ENCODE peak calls at places on chromosomes 7 and 10, in ten cellular contexts. C is IMR-90, G is K562, X is HCT116, J is prostate gland, D is spleen, N is stomach, M is sigmoid colon, H is gastrocnemius medialis, E is body of pancreas. O is an unnamed sample.

GRCh38 chr10:52729259-52730104 is 43.1 kb downstream of the MBL2 start:
- DNase-seq in G (no peak), X (peak; percentile 21), C (peak; percentile 43), H (no peak), D (no peak), N (no peak), J (no peak), E (no peak), M (no peak), O (peak; percentile 33)

GRCh38 chr7:123140561-123140960 is 59.2 kb downstream of the SLC13A1 start:
- DNase-seq in J (no peak), N (no peak), C (no peak), E (no peak), H (no peak), G (no peak), X (no peak), D (no peak), M (no peak), O (no peak)

GRCh38 chr7:44185729-44186128 is 3.5 kb downstream of the GCK start:
- DNase-seq in J (no peak), G (no peak), D (no peak), E (no peak), M (no peak), C (no peak), X (no peak), H (no peak), N (no peak), O (no peak)

GRCh38 chr10:99740933-99741559 is 9.0 kb downstream of the CUTC start:
- DNase-seq in H (no peak), G (no peak), M (no peak), J (no peak), D (no peak), N (no peak), E (no peak), X (no peak), C (no peak), O (no peak)

GRCh38 chr7:1339611-1340010 is 106.9 kb downstream of the UNCX start:
- DNase-seq in H (no peak), D (peak; percentile 5), C (no peak), M (no peak), E (no peak), J (no peak), G (no peak), N (no peak), X (no peak), O (no peak)

GRCh38 chr10:81820418-81820817 is 54.6 kb upstream of the NRG3 start:
- DNase-seq in D (no peak), C (no peak), H (no peak), M (no peak), N (no peak), E (no peak), J (no peak), X (no peak), G (no peak), O (peak; percentile 4)

GRCh38 chr10:122955892-122956291 is 1.9 kb upstream of the C10orf88 start:
- DNase-seq in D (no peak), J (no peak), C (no peak), M (no peak), X (no peak), E (no peak), H (no peak), G (no peak), N (no peak), O (no peak)

GRCh38 chr10:83489161-83489560 is 650.1 kb upstream of the GHITM start:
- DNase-seq in N (no peak), G (no peak), X (no peak), J (no peak), C (no peak), E (no peak), H (no peak), M (no peak), D (no peak), O (no peak)

DNA sequence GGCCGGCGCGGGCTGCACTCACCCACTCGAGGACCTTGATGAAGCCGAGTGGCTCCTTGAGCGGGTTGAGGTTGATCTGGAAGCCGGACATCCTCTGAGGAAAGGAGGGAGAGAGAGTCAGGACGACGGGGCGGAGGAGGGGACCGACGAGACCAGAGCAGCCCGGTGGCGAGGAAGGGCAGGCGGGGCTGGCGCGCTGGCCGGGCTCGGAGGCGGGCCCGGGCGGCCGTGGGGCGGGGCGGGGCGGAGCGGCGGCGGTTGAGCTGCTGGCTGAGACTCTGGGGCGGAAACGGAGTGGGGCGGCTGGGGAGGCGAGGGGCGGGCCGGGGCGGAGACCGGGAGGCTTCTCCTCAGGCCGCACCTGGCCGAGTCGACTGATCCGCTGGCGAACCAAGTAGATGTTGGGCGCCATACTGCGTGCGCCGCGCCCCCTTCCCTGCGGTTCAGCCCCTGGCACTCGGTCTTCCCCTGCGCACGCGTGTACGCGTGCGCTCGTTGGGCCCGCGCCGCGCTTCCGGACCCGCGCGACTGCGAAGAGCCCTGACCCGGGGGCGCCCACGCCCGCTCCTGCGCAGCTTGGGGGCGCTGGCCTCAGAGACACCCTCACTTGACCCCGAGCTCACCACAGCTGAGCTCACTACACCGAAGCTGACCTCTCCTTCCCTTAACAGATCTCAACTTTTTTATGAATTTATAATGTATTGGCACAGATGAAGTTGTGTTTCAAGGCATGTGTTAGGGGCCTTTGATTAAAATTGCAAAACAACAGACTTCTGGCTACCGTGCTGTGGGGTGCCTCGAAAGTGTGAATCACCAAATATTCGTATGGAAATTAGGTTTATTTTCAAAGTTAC is at the start of gene SYPL1:
- DNase-seq in M (peak; percentile 98), C (peak; percentile 88), H (peak; percentile 92), N (peak; percentile 94), J (peak; percentile 92), D (peak; percentile 99), X (peak; percentile 77), E (peak; percentile 95), G (peak; percentile 98), O (peak; percentile 84)
- TF ChIP-seq POLR2A in M (peak; percentile 38), C (no peak), H (peak; percentile 10), N (no peak), J (peak; percentile 63), D (peak; percentile 52), X (no peak), E (peak; percentile 78), G (peak; percentile 86), O (peak; percentile 87)

DNA sequence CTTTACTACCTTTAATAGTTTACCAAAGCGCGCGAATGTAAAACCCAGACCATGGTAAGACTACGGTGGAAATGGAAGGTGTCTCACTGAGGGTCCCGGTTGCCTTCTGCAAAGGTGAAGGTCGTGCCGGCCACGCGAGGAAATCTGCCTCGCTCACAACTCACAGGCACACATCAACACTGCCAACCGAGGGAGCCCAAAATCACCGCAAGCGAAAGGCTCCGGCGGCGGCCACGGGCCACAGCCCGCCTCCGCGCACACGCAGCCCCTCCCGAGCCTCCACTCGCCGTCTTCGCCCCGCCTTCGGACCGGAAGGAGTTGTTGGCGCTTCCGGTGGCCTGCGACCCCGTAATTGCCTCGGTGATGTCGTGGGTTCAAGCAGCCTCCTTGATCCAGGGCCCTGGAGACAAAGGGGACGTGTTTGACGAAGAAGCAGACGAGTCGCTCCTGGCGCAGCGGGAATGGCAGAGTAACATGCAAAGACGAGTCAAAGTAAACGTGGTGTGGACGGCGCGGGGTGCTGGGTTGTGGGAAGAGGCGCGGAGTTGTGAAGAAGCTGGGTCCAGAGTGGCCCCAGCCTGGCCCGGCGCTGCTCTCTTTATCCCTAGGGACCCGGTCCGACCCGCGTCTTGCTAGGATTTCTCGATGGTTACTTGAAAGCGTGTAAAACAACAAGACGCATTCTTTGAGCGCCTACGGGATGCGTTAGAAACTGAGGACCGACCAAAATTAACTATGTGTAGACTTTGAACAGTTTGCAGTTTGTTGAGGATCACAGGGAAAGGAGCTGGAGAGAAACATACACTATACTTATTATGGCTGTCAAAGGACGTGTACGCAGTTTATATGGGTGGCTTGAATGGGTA is at the start of gene YAE1:
- DNase-seq in C (peak; percentile 64), G (peak; percentile 89), X (peak; percentile 57), N (peak; percentile 78), M (peak; percentile 87), D (peak; percentile 94), E (peak; percentile 70), J (peak; percentile 60), H (peak; percentile 62), O (peak; percentile 96)
- TF ChIP-seq POLR2A in C (peak; percentile 68), G (peak; percentile 96), X (peak; percentile 87), N (peak; percentile 45), M (peak; percentile 55), D (peak; percentile 25), E (peak; percentile 79), J (peak; percentile 39), H (peak; percentile 35), O (peak; percentile 97)

DNA sequence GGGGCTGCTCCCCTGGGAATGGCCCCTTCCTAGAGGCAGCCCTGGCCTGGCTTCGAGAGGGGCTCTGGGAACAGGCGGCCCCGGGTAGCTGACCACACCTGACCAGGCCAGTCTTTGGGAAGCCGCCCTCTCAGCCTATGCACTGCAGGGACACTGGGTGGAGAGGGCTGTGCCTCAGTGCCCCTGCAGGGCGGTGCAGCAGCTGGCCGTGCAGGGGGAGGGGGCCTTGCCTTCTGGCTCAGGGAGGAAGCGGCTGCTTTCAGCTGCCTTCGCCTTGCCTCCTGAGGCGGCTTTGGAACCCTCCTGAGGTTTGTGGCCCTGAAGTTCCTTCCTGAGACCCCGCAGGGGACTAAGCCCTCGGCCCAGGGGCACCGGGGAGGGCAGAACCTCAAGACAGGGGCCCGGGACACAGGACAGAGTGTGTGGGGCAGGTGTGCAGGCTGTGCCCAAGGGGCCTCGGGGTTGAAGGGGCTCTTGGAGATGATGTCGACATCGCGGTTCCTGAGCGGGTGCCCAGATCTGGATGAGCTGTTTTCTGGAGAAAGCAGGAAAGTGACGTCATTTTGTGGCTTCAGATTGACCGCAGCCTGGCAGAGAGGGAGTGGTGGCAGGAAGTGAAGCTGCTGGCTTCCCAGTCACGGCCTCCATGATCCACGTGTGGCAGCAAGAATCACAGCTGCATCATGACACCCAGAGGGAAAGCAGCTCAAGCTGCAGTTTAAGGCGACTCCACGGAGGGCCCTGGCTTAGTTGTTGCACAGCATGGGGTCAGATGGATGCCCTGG is 17.7 kb downstream of the ADAM8 start:
- DNase-seq in C (peak; percentile 100), D (peak; percentile 91), H (peak; percentile 78), M (peak; percentile 90), N (peak; percentile 77), J (peak; percentile 15), E (peak; percentile 47), X (peak; percentile 81), G (no peak), O (peak; percentile 92)
- TF ChIP-seq POLR2A in C (no peak), D (no peak), H (peak; percentile 21), M (no peak), N (no peak), J (no peak), E (no peak), X (no peak), G (no peak), O (no peak)

DNA sequence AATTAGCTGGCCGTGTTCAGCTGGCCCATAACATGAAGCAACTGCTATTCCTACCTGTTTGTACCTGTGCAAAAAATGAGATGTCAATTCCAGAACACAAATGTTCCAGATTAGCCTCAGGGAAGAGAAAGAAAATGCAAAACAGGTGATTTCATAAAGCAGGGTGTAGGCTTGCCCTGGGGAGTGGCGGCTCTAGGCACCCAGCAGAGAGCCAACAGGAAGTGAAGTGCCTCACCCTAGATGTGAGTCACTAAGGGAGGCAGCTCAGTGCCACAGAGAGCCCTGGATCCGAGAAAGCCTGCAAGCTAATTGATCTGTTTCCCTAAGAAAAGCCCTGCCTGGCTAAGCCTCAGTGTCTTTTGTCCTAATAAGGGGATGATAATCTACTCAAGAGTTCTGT is 240.0 kb downstream of the ARHGAP21 start:
- DNase-seq in J (peak; percentile 88), H (peak; percentile 51), C (peak; percentile 28), G (no peak), D (no peak), M (no peak), E (peak; percentile 83), X (peak; percentile 74), N (peak; percentile 81), O (peak; percentile 86)
- TF ChIP-seq POLR2A in J (no peak), H (no peak), C (no peak), G (no peak), D (no peak), M (no peak), E (no peak), X (no peak), N (no peak), O (no peak)

O was measured in H54.